ENCODE peak calls at places on chromosomes 12 and 14, in five cellular contexts. H is pancreas, R is left ventricle myocardium inferior, V is psoas muscle, O is mucosa of descending colon. B is an unnamed sample. For H3K4me1, the result is how much of the 10 kb centered on the place peaks cover.

GRCh38 chr12:124293286-124294003 is 1.4 kb upstream of the RFLNA start:
- DNase-seq in H (no peak), R (no peak), V (no peak), O (peak), B (no peak)

GRCh38 chr12:52155048-52155868 is 36.6 kb downstream of the KRT80 start:
- DNase-seq in H (no peak), R (no peak), V (no peak), O (peak), B (peak)

GRCh38 chr12:93530358-93530757 is 42.1 kb upstream of the SOCS2 start:
- DNase-seq in H (no peak), R (no peak), V (no peak), O (no peak), B (no peak)

GRCh38 chr14:76654573-76654955 is 106.7 kb upstream of the VASH1 start:
- DNase-seq in H (no peak), R (no peak), V (no peak), O (no peak), B (peak)

GRCh38 chr14:29321646-29322045 is 555.1 kb downstream of the FOXG1 start:
- DNase-seq in H (no peak), R (no peak), V (no peak), O (no peak), B (no peak)

GRCh38 chr12:94689002-94689645 is 38.8 kb upstream of the TMCC3 start:
- DNase-seq in H (no peak), R (no peak), V (no peak), O (no peak), B (no peak)

GRCh38 chr12:92505373-92506340 is 197.1 kb upstream of the PLEKHG7 start:
- DNase-seq in H (peak), R (peak), V (peak), O (peak), B (no peak)

GRCh38 chr14:92914087-92914656 is 8.8 kb upstream of the CHGA start:
- DNase-seq in H (no peak), R (no peak), V (no peak), O (no peak), B (peak)

GRCh38 chr12:27534060-27534764 is 10.2 kb downstream of the PPFIBP1 start:
- DNase-seq in H (no peak), R (no peak), V (no peak), O (no peak), B (no peak)

GRCh38 chr12:52956987-52957386 is 8.1 kb downstream of the KRT18 start:
- DNase-seq in H (no peak), R (no peak), V (no peak), O (no peak), B (no peak)

GRCh38 chr12:14390885-14391530 is 25.5 kb downstream of the ATF7IP start:
- DNase-seq in H (no peak), R (no peak), V (no peak), O (no peak), B (no peak)

GRCh38 chr12:118059645-118060275 is 1.2 kb downstream of the WSB2 start:
- DNase-seq in H (no peak), R (no peak), V (no peak), O (no peak), B (no peak)

GRCh38 chr12:99766408-99766807 is 118.9 kb downstream of the GARIN6 start:
- DNase-seq in H (no peak), R (no peak), V (no peak), O (no peak), B (no peak)

DNA sequence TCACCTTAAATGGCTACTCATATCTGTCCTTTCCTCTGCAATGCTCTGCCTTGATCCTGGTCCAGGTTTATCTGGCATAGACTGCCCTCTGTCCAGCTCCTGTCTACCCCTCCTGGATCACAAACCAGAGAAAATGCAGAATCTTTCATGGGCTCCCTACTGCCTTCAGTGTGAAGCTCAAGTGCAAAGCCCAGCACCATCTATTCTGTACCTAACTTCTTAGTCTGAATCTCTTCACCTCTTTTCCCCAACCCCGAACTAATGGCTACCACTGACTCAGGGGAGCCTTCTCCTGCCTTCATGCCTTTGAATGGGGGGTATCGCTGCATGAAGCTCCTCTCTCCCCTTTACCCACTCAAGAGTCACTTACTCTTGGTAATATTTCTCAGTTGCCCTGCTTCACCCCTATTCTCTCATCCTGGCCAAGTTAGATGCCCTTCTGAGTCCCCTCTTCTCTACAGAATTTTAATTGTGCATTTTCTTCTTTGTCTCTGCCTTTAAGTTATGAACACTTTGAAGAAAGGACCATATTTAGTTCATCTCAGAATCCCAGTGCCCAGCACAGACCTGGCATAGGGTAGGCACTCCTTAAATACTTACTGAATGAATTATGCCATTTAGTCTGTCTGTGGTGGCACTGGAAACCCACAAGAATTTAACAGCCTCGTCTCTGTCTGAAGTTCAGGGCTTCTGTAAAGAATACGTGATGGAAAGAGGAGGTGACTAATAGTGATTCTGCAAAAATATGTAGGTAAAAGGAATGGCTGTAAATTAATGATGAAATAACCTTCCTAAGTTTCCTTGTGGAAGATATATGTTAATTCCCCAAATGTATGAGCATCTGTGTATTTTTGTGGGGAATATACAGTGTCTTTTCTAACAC is 191.3 kb upstream of the AMIGO2 start:
- DNase-seq in H (no peak), R (no peak), V (no peak), O (no peak), B (no peak)
- H3K4me1 ChIP-seq in H (under half), R (under half), V (under half), O (under half), B (under half)

DNA sequence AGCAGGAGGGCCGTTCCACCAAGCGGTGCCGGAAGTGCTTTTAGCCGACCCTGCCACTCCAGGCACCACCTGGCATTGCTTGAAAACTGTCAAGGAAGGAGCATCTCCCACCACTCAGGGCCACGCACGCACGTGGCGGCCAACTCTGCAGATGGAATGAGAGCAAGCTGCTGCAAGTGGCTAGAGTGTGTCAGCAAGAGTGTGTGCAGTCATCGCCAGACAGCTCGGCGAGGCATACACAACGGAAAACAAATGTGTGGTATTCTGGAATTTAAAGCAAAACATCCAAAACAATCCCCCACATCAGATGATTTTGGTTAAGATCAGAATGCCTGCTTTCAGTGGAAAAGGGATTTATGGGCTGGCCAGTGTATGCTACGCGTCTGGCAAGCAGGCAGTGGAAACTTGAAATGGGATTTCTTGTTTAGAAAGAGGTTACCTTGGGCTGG is 11.2 kb downstream of the CD9 start:
- DNase-seq in H (no peak), R (no peak), V (no peak), O (no peak), B (no peak)
- H3K4me1 ChIP-seq in H (under half), R (half or more), V (under half), O (half or more), B (under half)

GRCh38 chr12:11761869-11762567 is 112.5 kb downstream of the ETV6 start:
- DNase-seq in H (no peak), R (no peak), V (no peak), O (no peak), B (no peak)
- H3K4me1 ChIP-seq in H (under half), R (half or more), V (under half), O (under half), B (under half)

GRCh38 chr14:68476212-68476964 is 316.5 kb downstream of the ZFP36L1 start:
- DNase-seq in H (peak), R (peak), V (peak), O (no peak), B (no peak)

GRCh38 chr14:68473050-68473449 is 319.8 kb downstream of the ZFP36L1 start:
- DNase-seq in H (peak), R (no peak), V (no peak), O (no peak), B (no peak)

GRCh38 chr14:68475802-68476201 is 317.1 kb downstream of the ZFP36L1 start:
- DNase-seq in H (no peak), R (no peak), V (no peak), O (no peak), B (no peak)

GRCh38 chr14:68473794-68474193 is 319.1 kb downstream of the ZFP36L1 start:
- DNase-seq in H (no peak), R (no peak), V (no peak), O (no peak), B (no peak)

DNA sequence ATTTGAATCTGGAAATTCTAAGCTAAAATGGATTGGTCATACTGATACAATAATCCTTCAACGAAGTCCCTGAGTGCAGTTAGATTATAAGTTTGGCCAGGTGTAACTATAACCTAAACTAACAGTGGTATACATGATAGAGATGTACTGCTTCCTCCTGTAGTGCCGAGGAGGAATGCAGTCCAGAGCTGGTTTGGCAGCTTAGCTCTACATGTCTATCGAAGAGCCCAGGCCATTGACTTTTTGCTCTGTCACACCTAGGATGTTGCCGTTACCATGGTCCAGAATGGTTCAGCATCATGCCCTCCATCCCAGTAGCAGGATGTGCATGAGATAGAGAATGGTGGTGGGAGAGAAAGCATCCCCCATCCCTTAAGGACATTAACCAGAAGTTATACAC is 318.1 kb downstream of the ZFP36L1 start:
- DNase-seq in H (no peak), R (no peak), V (no peak), O (no peak), B (no peak)
- H3K4me1 ChIP-seq in H (half or more), R (under half), V (under half), O (under half), B (under half)

DNA sequence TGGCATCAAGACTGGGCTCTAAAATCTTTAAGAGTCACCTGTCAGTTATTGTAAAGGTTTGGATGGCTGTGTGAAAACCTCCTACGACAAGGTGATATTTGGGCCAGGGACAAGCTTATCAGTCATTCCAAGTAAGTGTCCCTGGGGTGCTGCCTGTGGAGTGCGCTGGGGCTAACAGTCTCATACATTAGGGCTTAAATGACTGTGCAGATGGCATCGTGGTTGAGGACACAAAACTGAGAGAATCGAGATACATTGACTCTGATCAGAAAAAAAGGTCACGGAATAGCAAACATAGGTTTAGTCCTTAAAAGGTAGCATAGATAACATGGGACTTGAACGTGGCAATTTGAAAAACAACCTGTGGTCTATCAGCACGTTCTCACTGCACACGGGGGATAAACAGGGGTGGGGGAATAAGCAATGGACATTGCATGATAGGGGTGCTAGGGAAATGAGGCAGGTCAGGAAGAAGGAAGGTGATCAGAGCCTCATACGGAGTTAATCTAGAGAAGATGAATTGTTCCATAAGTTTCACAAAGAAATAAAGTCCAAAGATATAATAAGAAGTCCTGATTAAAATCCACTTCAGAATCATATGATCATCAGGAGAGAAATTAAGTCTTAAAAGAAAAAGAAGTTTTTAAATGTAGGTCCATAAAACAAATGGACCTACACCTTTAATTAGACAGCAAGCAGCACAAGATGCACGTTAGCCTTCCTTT is 100.3 kb downstream of the DAD1 start:
- DNase-seq in H (no peak), R (no peak), V (no peak), O (no peak), B (no peak)
- H3K4me1 ChIP-seq in H (under half), R (half or more), V (under half), O (under half), B (under half)

DNA sequence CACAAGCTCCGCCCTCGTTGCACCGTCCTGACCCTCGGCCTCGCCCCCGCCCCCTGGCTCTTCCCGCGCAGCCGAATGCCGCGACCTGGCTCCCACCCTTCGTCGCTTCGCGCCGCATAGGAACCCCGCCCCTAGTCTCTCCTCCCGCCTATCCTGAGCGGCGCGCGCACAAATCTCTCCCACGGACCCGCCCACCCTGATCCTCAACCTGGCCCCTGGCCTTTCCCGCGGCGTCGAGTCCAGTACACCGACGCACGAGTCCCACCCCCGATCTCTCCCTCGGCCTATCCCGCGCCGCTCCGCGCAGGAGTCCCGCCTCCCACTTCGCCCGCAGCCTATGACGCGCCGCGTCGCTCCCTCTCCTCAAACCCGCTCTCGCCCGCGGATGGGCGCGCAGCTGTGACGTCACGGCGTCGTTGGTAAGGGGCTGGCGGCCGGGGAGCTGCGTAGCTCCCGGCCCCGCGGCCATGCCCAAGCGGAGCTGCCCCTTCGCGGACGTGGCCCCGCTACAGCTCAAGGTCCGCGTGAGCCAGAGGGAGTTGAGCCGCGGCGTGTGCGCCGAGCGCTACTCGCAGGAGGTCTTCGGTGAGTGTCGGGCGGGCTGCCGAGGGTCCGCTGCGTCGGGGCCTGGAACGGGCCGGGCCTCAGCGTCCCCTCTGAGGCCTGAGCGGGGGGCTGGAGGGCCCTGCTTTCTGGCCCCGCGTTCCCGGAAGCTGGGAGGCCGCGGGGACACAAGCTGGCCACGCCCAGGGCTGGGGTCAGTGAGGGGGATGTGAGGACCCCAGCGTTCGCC is at the start of gene SIVA1:
- DNase-seq in H (peak), R (peak), V (peak), O (peak), B (peak)
- H3K4me1 ChIP-seq in H (under half), R (under half), V (half or more), O (under half), B (under half)

GRCh38 chr14:67358914-67359313 is 690 bp downstream of the ATP6V1D start:
- DNase-seq in H (no peak), R (no peak), V (no peak), O (no peak), B (no peak)
- H3K4me1 ChIP-seq in H (under half), R (half or more), V (under half), O (under half), B (under half)

DNA sequence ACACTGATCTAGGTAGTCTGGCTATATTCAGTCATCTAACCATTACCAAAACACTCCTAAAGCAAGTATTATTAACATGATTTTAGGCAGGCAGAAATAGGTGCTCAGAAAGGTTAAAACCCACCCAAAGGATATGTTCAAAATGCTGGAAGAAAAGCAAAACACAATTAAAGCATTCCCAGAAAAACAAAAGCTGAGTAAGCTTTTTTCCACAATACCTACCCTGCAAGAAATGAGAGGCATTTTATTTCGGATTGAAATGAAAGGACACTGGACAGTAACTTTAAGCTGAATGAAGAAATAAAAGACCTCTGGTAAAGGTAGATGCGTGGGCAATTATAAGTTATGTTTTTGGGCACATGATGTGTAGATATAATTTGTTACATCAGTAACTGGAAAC is 8.2 kb downstream of the SERPINA6 start:
- DNase-seq in H (no peak), R (no peak), V (no peak), O (no peak), B (no peak)
- H3K4me1 ChIP-seq in H (under half), R (under half), V (under half), O (under half), B (under half)